ENCODE peak calls at places on chromosomes 7 and 10, in eight cellular contexts. A is ovary, P is uterus, S is Peyer's patch, F is sigmoid colon, M is testis, L is right lobe of liver, X is stomach. I is an unnamed sample.
A peak's percentile ranks its signal among the peaks of the same experiment; 100 is the strongest.

GRCh38 chr7:159033956-159034938 is 110.4 kb downstream of the VIPR2 start:
- DNase-seq in A (no peak), P (no peak), S (no peak), F (peak; percentile 55), M (peak; percentile 9), L (no peak), X (peak; percentile 20), I (no peak)

GRCh38 chr10:112842832-112843360 is 107.2 kb upstream of the TCF7L2 start:
- DNase-seq in A (no peak), P (peak; percentile 43), S (no peak), F (no peak), M (no peak), L (peak; percentile 48), X (no peak), I (no peak)

GRCh38 chr10:48215983-48216505 is 58.5 kb downstream of the FRMPD2 start:
- DNase-seq in A (no peak), P (no peak), S (no peak), F (no peak), M (no peak), L (no peak), X (no peak), I (no peak)

GRCh38 chr10:49508249-49508648 is 30.7 kb downstream of the ERCC6 start:
- DNase-seq in A (no peak), P (no peak), S (no peak), F (no peak), M (no peak), L (no peak), X (no peak), I (no peak)

GRCh38 chr7:112630565-112630964 is 149.8 kb downstream of the LSMEM1 start:
- DNase-seq in A (no peak), P (no peak), S (no peak), F (no peak), M (no peak), L (no peak), X (no peak), I (no peak)

GRCh38 chr7:84041649-84042048 is 152.9 kb downstream of the SEMA3A start:
- DNase-seq in A (no peak), P (no peak), S (no peak), F (no peak), M (no peak), L (no peak), X (no peak), I (no peak)

GRCh38 chr10:62687230-62687748 is 117.2 kb upstream of the ADO start:
- DNase-seq in A (no peak), P (no peak), S (no peak), F (no peak), M (no peak), L (no peak), X (no peak), I (no peak)

GRCh38 chr7:113763226-113763625 is 155.6 kb downstream of the PPP1R3A start:
- DNase-seq in A (no peak), P (no peak), S (no peak), F (no peak), M (no peak), L (no peak), X (no peak), I (no peak)

GRCh38 chr7:148211641-148212040 is 378.9 kb upstream of the C7orf33 start:
- DNase-seq in A (no peak), P (no peak), S (no peak), F (no peak), M (no peak), L (no peak), X (no peak), I (no peak)

GRCh38 chr10:22816298-22816653 is 101.9 kb upstream of the PIP4K2A start:
- DNase-seq in A (no peak), P (no peak), S (no peak), F (no peak), M (no peak), L (no peak), X (no peak), I (no peak)

GRCh38 chr10:80491251-80492102 is 37.4 kb downstream of the TSPAN14 start:
- DNase-seq in A (no peak), P (no peak), S (no peak), F (no peak), M (no peak), L (peak; percentile 73), X (peak; percentile 24), I (peak; percentile 64)

GRCh38 chr7:98334077-98334476 is 52.6 kb downstream of the BRI3 start:
- DNase-seq in A (no peak), P (no peak), S (no peak), F (no peak), M (no peak), L (no peak), X (no peak), I (no peak)

GRCh38 chr10:29535012-29535777 is 99.6 kb downstream of the SVIL start:
- DNase-seq in A (peak; percentile 61), P (peak; percentile 66), S (no peak), F (peak; percentile 81), M (peak; percentile 80), L (no peak), X (peak; percentile 69), I (peak; percentile 95)

GRCh38 chr10:110286841-110287240 is 17.9 kb downstream of the SMNDC1 start:
- DNase-seq in A (no peak), P (no peak), S (no peak), F (no peak), M (no peak), L (no peak), X (no peak), I (no peak)

DNA sequence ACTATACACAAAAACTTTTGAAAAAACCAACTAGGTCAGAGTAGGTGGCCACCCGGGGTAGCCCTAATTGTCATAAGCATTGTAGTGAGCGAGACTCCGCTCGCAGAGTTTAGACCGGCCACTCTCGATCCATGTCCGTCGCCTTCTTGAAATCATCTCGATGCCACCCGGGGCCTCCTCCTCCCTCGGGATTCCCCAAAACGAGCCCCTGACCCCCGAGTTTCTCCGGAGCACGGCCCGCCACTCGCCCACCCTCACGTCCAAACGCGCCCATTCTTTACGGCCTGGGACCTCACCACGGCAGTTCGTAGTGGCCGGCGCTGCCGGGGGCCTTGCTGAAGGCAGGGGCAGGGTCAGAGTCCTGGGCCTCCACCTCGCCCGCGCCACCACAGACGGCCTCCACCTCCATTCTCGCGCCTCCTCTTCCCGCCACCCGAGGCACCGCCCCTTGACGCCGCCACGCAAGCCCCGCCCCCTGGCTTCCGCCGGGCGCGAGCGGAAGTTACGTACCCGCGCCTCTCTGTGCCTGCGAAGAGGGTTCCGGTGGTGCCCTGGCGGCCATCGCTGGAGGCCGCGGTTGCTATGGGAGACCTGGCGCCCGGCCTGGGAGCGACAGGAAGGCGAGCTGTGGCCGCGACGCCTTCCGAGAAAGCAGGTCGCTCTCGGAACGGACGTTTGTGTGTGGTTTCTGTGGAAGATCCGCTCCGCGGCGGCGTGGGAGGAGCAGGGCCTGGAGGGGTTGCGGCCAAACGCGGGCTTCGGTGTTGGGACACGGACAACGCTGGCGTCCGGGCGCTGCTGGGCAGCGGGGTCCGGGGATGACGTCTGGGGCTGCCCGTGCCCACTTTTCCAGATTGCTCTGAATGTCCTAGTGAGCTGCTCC is at the start of gene RFC2:
- DNase-seq in A (peak; percentile 99), P (peak; percentile 98), S (peak; percentile 94), F (peak; percentile 98), M (peak; percentile 97), L (peak; percentile 98), X (peak; percentile 98), I (peak; percentile 98)
- H3K4me1 ChIP-seq in A (peaks cover 5% of the 10 kb centered on the region), P (no peaks in the 10 kb centered on the region), S (peaks cover 4% of the 10 kb centered on the region), F (peaks cover 17% of the 10 kb centered on the region), M (peaks cover 7% of the 10 kb centered on the region), L (peaks cover 15% of the 10 kb centered on the region), X (peaks cover 39% of the 10 kb centered on the region), I (peaks cover 14% of the 10 kb centered on the region)

GRCh38 chr10:11601670-11602069 is 9.8 kb downstream of the USP6NL start:
- DNase-seq in A (no peak), P (no peak), S (no peak), F (no peak), M (no peak), L (no peak), X (no peak), I (no peak)

GRCh38 chr10:11602919-11603523 is 8.4 kb downstream of the USP6NL start:
- DNase-seq in A (no peak), P (no peak), S (no peak), F (no peak), M (no peak), L (no peak), X (no peak), I (no peak)

GRCh38 chr10:11603741-11604140 is 7.7 kb downstream of the USP6NL start:
- DNase-seq in A (no peak), P (no peak), S (no peak), F (no peak), M (no peak), L (no peak), X (no peak), I (no peak)

GRCh38 chr10:11600280-11600679 is 11.2 kb downstream of the USP6NL start:
- DNase-seq in A (no peak), P (no peak), S (no peak), F (no peak), M (no peak), L (no peak), X (no peak), I (no peak)

GRCh38 chr10:11602357-11602756 is 9.1 kb downstream of the USP6NL start:
- DNase-seq in A (no peak), P (no peak), S (no peak), F (no peak), M (no peak), L (no peak), X (no peak), I (no peak)
- H3K27ac ChIP-seq in A (no peak overlapping the region), P (no peak overlapping the region), S (no peak overlapping the region), F (no peak overlapping the region), M (no peak overlapping the region), L (peak overlapping the region; percentile 38), X (no peak overlapping the region), I (peak overlapping the region; percentile 51)

DNA sequence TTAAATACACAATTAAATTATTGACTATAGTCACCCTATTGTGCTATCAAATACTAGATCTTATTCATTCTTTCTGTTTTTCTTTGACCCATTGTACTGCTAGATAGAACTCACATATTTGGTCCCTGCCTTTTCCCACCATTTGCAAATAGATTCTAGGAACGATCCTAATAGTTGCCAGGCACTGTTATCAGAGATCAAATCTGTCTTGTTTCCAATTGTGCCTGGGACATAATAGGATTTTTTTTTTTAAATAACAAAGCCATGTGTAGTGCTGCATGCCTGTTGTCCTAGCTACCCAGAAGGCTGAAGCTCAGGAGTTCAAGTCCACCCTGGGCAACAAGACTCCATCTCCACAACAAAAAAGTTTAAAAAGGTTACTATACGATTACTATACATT is 72.0 kb downstream of the C1GALT1 start:
- DNase-seq in A (no peak), P (no peak), S (no peak), F (no peak), M (no peak), L (no peak), X (no peak), I (no peak)
- TF ChIP-seq POLR2A in A (no peak), P (no peak), S (no peak), F (no peak), M (no peak), L (no peak), X (no peak), I (no peak)

DNA sequence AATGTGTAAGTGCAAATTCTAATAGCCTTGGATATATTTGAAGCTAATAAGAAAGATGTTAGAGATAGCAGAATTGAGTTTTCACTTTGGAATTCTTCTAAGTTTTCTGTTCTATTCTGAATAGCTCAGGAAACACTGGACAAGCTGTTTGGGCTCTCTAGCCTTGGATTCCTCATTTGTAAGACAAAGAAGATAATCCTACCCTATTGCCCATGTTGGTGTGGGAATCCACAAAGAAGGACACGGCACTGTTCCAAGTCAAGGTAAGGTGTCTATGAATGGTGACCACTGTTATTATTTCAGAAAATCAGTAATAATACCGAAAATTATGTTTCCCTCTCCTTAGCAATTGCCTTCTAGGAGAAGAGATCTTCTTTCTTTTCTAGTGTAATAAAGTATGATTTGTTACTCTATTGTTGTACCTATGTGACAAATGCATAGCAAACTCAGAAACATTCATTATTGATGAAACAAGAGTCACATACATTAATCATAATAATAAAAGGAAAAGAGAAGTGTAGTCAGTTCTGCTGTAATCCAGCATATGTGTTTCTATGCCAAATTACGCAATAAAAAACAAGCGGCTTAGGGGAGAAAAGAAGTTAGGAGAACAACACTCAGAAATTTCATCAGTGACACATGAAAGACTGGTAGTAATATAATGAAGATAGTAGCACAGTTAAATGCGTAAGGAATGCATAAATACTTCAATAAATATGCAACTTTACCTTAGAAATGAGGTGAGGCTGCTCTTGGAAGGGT is 1012.3 kb upstream of the PHF14 start:
- DNase-seq in A (no peak), P (no peak), S (no peak), F (no peak), M (no peak), L (no peak), X (no peak), I (no peak)
- H3K4me1 ChIP-seq in A (no peaks in the 10 kb centered on the region), P (no peaks in the 10 kb centered on the region), S (no peaks in the 10 kb centered on the region), F (peaks cover 16% of the 10 kb centered on the region), M (no peaks in the 10 kb centered on the region), L (no peaks in the 10 kb centered on the region), X (no peaks in the 10 kb centered on the region), I (no peaks in the 10 kb centered on the region)